ENCODE peak calls at places on chromosome 5, in four cellular contexts. Z, D, I and U are unnamed samples.

GRCh38 chr5:108818613-108819272 is 71.0 kb downstream of the FER start:
- DNase-seq in Z (no peak), D (peak; percentile 77), I (no peak), U (peak; percentile 51)

GRCh38 chr5:28710360-28710759 is 1672.0 kb upstream of the CDH9 start:
- DNase-seq in Z (no peak), D (peak; percentile 6), I (no peak), U (no peak)

GRCh38 chr5:141040093-141040762 is 10.9 kb upstream of the PCDHB1 start:
- DNase-seq in Z (peak; percentile 88), D (peak; percentile 90), I (no peak), U (no peak)

GRCh38 chr5:148094336-148094735 is 30.6 kb downstream of the SPINK5 start:
- DNase-seq in Z (no peak), D (no peak), I (no peak), U (no peak)

GRCh38 chr5:171999877-172000276 is 6.6 kb downstream of the FBXW11 start:
- DNase-seq in Z (no peak), D (no peak), I (no peak), U (no peak)

GRCh38 chr5:54217826-54218503 is 92.4 kb downstream of the ARL15 start:
- DNase-seq in Z (peak; percentile 37), D (peak; percentile 72), I (no peak), U (peak; percentile 22)

GRCh38 chr5:89012361-89012760 is 129.4 kb upstream of the MEF2C start:
- DNase-seq in Z (no peak), D (no peak), I (no peak), U (no peak)

GRCh38 chr5:90201923-90202322 is 207.6 kb downstream of the CETN3 start:
- DNase-seq in Z (no peak), D (peak; percentile 75), I (no peak), U (no peak)

GRCh38 chr5:36402512-36402906 is 100.8 kb upstream of the RANBP3L start:
- DNase-seq in Z (no peak), D (no peak), I (no peak), U (no peak)